ENCODE peak calls at places on chromosomes 12 and 14, in five cellular contexts. One of them, this sample, is unnamed.
A peak's percentile ranks its signal among the peaks of the same experiment; 100 is the strongest.

GRCh38 chr14:71654810-71655209 is 277.4 kb upstream of the RGS6 start:
- DNase-seq in mammary epithelial cell: peak; percentile 41
- DNase-seq in GM23338: no peak
- DNase-seq in neural progenitor cell: no peak
- DNase-seq in PC-3: no peak
- DNase-seq in this sample: no peak

GRCh38 chr14:74459289-74459946 is 33.4 kb upstream of the SYNDIG1L start:
- DNase-seq in neural progenitor cell: peak; percentile 71
- DNase-seq in PC-3: peak; percentile 63
- DNase-seq in mammary epithelial cell: peak; percentile 37
- DNase-seq in GM23338: peak; percentile 81
- DNase-seq in this sample: no peak

GRCh38 chr14:75274899-75275569 is 3.6 kb upstream of the FOS start:
- DNase-seq in mammary epithelial cell: no peak
- DNase-seq in PC-3: no peak
- DNase-seq in neural progenitor cell: no peak
- DNase-seq in GM23338: no peak
- DNase-seq in this sample: no peak

GRCh38 chr14:96512122-96512521 is 9.9 kb downstream of the PAPOLA start:
- DNase-seq in neural progenitor cell: no peak
- DNase-seq in GM23338: no peak
- DNase-seq in mammary epithelial cell: no peak
- DNase-seq in PC-3: no peak
- DNase-seq in this sample: no peak

GRCh38 chr12:69655616-69656336 is 43.3 kb downstream of the BEST3 start:
- DNase-seq in PC-3: peak; percentile 9
- DNase-seq in GM23338: no peak
- DNase-seq in neural progenitor cell: no peak
- DNase-seq in mammary epithelial cell: peak; percentile 76
- DNase-seq in this sample: no peak

GRCh38 chr12:130796985-130797686 is 41.9 kb downstream of the STX2 start:
- DNase-seq in neural progenitor cell: no peak
- DNase-seq in PC-3: no peak
- DNase-seq in mammary epithelial cell: no peak
- DNase-seq in GM23338: no peak
- DNase-seq in this sample: no peak

GRCh38 chr12:80242341-80242740 is 143.0 kb downstream of the OTOGL start:
- DNase-seq in PC-3: no peak
- DNase-seq in mammary epithelial cell: no peak
- DNase-seq in neural progenitor cell: no peak
- DNase-seq in GM23338: no peak
- DNase-seq in this sample: no peak

GRCh38 chr12:48961331-48961730 is 4.0 kb upstream of the ARF3 start:
- DNase-seq in GM23338: no peak
- DNase-seq in neural progenitor cell: no peak
- DNase-seq in mammary epithelial cell: no peak
- DNase-seq in PC-3: peak; percentile 72
- DNase-seq in this sample: no peak

GRCh38 chr14:99773496-99774203 is 19.6 kb upstream of the EML1 start:
- DNase-seq in mammary epithelial cell: no peak
- DNase-seq in GM23338: peak; percentile 47
- DNase-seq in neural progenitor cell: peak; percentile 44
- DNase-seq in PC-3: no peak
- DNase-seq in this sample: no peak

GRCh38 chr14:104138098-104138890 is at the start of gene KIF26A:
- DNase-seq in neural progenitor cell: peak; percentile 90
- DNase-seq in GM23338: peak; percentile 75
- DNase-seq in PC-3: peak; percentile 25
- DNase-seq in mammary epithelial cell: no peak
- DNase-seq in this sample: no peak

GRCh38 chr14:95101736-95102677 is 55.3 kb downstream of the DICER1 start:
- DNase-seq in neural progenitor cell: no peak
- DNase-seq in GM23338: no peak
- DNase-seq in mammary epithelial cell: no peak
- DNase-seq in PC-3: no peak
- DNase-seq in this sample: no peak

GRCh38 chr14:50871914-50872732 is at the start of gene ABHD12B:
- DNase-seq in neural progenitor cell: peak; percentile 56
- DNase-seq in mammary epithelial cell: no peak
- DNase-seq in GM23338: peak; percentile 52
- DNase-seq in PC-3: no peak
- DNase-seq in this sample: no peak
- TF ChIP-seq EZH2 in neural progenitor cell: peak; percentile 81
- TF ChIP-seq EZH2 in mammary epithelial cell: peak; percentile 51
- TF ChIP-seq EZH2 in GM23338: no peak
- TF ChIP-seq EZH2 in PC-3: no peak
- TF ChIP-seq EZH2 in this sample: no peak

DNA sequence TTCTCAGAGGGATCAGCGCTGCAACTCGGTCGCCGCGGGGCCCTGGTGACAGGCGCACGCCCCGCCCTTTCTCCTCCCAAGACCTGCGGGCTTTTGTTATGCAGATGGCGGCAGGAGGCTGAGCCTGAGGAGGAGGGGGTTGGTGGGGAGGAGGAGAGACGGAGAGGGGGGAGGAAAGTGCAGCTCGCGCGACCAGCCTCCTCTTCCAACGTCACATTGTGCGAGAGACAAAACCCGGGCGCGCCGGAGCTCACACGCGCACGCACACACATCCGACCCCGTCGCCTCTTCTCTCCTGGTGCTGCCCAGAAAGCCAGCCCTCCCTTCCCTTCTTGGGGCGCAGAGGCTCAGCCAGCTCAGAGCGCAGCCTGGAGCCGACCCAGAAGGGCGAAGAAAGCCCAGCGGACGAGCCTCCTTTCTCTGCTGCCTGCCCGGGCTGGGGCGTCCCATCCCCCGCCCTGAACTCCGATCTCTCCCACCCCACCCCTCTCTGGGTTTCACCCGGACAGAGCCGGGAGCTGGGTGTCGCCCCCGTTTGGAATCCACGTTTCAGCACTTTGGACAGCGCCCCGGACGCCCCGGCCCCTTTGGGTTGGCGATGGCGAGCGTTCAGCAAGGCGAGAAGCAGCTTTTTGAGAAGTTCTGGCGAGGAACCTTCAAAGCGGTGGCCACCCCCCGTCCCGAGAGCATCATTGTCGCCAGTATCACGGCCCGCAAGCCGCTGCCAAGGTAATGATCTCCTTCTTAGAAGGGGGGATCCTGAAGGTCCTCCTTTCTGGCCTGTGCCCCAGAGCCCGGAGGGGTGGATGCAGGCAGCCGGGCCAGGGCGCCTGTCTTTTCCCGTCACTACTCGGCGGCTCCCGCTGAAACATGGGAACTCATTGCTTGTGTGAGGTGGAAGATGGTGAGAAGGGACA is at the start of gene SRRM4:
- DNase-seq in mammary epithelial cell: no peak
- DNase-seq in neural progenitor cell: peak; percentile 95
- DNase-seq in GM23338: peak; percentile 95
- DNase-seq in PC-3: no peak
- DNase-seq in this sample: no peak
- TF ChIP-seq EZH2 in mammary epithelial cell: no peak
- TF ChIP-seq EZH2 in neural progenitor cell: no peak
- TF ChIP-seq EZH2 in GM23338: no peak
- TF ChIP-seq EZH2 in PC-3: no peak
- TF ChIP-seq EZH2 in this sample: no peak

GRCh38 chr12:53973093-53974042 is at the start of gene HOXC11:
- DNase-seq in PC-3: peak; percentile 12
- DNase-seq in mammary epithelial cell: peak; percentile 65
- DNase-seq in GM23338: peak; percentile 82
- DNase-seq in neural progenitor cell: no peak
- DNase-seq in this sample: no peak
- TF ChIP-seq EZH2 in PC-3: no peak
- TF ChIP-seq EZH2 in mammary epithelial cell: peak; percentile 48
- TF ChIP-seq EZH2 in GM23338: peak; percentile 97
- TF ChIP-seq EZH2 in neural progenitor cell: peak; percentile 100
- TF ChIP-seq EZH2 in this sample: no peak

DNA sequence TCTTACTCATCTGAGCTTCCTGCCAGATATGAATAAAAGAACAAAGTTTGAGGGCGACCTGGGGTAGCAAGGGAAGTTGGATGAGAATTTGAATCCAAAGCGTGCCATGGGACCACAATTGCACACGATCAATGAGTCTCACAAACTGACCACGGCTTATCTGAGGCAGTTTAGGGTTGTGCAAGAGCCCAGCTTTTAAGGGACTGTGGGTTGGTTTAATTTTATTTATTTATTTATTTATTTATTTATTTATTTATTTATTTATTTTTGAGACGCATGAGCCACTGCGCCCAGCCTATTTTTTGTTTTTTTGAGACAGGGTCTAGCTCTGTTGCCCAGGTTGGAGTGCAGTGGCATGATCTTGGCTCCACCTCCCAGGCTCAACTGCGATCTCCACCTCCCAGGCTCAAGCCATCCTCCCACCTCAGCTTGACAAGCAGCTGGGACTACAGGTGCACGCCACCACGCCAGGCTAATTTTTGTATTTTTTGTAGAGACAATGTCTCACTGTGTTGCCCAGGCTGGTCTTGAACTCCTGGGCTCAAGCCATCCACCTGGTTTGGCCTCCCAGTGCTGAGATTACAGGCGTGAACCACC is 1.1 kb downstream of the AMDHD1 start:
- DNase-seq in mammary epithelial cell: no peak
- DNase-seq in neural progenitor cell: no peak
- DNase-seq in PC-3: no peak
- DNase-seq in GM23338: no peak
- DNase-seq in this sample: no peak
- TF ChIP-seq EZH2 in mammary epithelial cell: no peak
- TF ChIP-seq EZH2 in neural progenitor cell: no peak
- TF ChIP-seq EZH2 in PC-3: no peak
- TF ChIP-seq EZH2 in GM23338: no peak
- TF ChIP-seq EZH2 in this sample: no peak

GRCh38 chr12:3490848-3491382 is at the start of gene PRMT8:
- DNase-seq in mammary epithelial cell: peak; percentile 54
- DNase-seq in PC-3: no peak
- DNase-seq in GM23338: peak; percentile 81
- DNase-seq in neural progenitor cell: peak; percentile 86
- DNase-seq in this sample: no peak
- TF ChIP-seq EZH2 in mammary epithelial cell: no peak
- TF ChIP-seq EZH2 in PC-3: no peak
- TF ChIP-seq EZH2 in GM23338: no peak
- TF ChIP-seq EZH2 in neural progenitor cell: no peak
- TF ChIP-seq EZH2 in this sample: no peak

GRCh38 chr14:98551028-98551427 is 721.0 kb downstream of the BCL11B start:
- DNase-seq in neural progenitor cell: no peak
- DNase-seq in PC-3: no peak
- DNase-seq in mammary epithelial cell: no peak
- DNase-seq in GM23338: no peak
- DNase-seq in this sample: no peak

DNA sequence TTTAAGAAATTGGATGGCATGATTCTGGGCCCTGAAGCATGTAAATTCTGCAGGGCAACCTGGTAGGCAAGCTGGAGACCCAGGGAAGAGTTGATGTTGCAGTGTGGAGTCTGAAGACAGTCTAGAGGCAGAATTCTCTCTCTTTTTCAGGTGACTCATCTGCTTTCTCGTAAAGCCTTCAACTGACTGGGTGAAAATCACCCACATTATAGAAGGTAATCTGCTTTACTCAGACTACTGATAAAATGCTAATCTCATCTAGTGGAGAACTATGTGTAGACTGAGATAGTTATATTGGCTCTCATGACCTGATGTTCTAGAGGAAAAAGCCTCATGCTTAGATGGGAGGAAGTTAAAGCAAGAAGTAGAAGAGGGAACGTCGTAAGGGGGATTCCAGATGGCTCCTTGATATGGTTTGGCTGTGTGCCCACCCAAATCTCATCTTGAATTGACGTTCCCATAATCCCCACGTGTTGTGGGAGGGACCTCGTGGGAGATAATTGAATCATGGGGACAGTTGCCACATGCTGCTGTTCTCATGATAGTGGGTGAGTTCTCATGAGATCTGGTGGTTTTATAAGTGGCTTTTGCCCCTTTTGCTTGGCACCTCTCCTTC is 723.8 kb downstream of the BCL11B start:
- DNase-seq in GM23338: no peak
- DNase-seq in neural progenitor cell: no peak
- DNase-seq in PC-3: no peak
- DNase-seq in mammary epithelial cell: no peak
- DNase-seq in this sample: no peak
- TF ChIP-seq EZH2 in GM23338: no peak
- TF ChIP-seq EZH2 in neural progenitor cell: no peak
- TF ChIP-seq EZH2 in PC-3: no peak
- TF ChIP-seq EZH2 in mammary epithelial cell: no peak
- TF ChIP-seq EZH2 in this sample: no peak